ENCODE peak calls at places on chromosome 11, in eight cellular contexts. F, R, Q, P, C, U, D and H are unnamed samples.

GRCh38 chr11:18743900-18744514 is 18.0 kb upstream of the IGSF22 start:
- DNase-seq in F (no peak), R (no peak), Q (no peak), P (no peak), C (no peak), U (no peak), D (no peak), H (no peak)

GRCh38 chr11:75827562-75827961 is 12.6 kb downstream of the UVRAG start:
- DNase-seq in F (no peak), R (no peak), Q (no peak), P (no peak), C (no peak), U (no peak), D (no peak), H (no peak)

GRCh38 chr11:126194121-126194543 is 17.3 kb downstream of the RPUSD4 start:
- DNase-seq in F (no peak), R (no peak), Q (no peak), P (peak; percentile 67), C (no peak), U (no peak), D (no peak), H (no peak)

GRCh38 chr11:67316882-67317364 is 13.6 kb downstream of the SSH3 start:
- DNase-seq in F (no peak), R (no peak), Q (no peak), P (no peak), C (peak; percentile 57), U (no peak), D (no peak), H (no peak)

GRCh38 chr11:134432776-134433175 is 20.7 kb upstream of the B3GAT1 start:
- DNase-seq in F (no peak), R (no peak), Q (no peak), P (no peak), C (no peak), U (no peak), D (no peak), H (no peak)

GRCh38 chr11:104999716-105000115 is 23.3 kb downstream of the CASP5 start:
- DNase-seq in F (no peak), R (no peak), Q (no peak), P (no peak), C (no peak), U (no peak), D (no peak), H (no peak)

GRCh38 chr11:413120-414081 is 1.4 kb downstream of the SIGIRR start:
- DNase-seq in F (no peak), R (peak; percentile 45), Q (no peak), P (no peak), C (no peak), U (no peak), D (no peak), H (peak; percentile 71)

GRCh38 chr11:77188912-77189491 is 61.0 kb downstream of the MYO7A start:
- DNase-seq in F (no peak), R (no peak), Q (no peak), P (no peak), C (no peak), U (no peak), D (no peak), H (no peak)

GRCh38 chr11:125402436-125402835 is 93.6 kb downstream of the FEZ1 start:
- DNase-seq in F (no peak), R (no peak), Q (no peak), P (peak; percentile 40), C (no peak), U (no peak), D (no peak), H (peak; percentile 4)

GRCh38 chr11:72838691-72839305 is 24.6 kb downstream of the ATG16L2 start:
- DNase-seq in F (no peak), R (no peak), Q (no peak), P (no peak), C (no peak), U (no peak), D (no peak), H (no peak)

GRCh38 chr11:116471608-116472007 is 301.2 kb downstream of the BUD13 start:
- DNase-seq in F (no peak), R (no peak), Q (no peak), P (peak; percentile 41), C (no peak), U (no peak), D (no peak), H (no peak)

DNA sequence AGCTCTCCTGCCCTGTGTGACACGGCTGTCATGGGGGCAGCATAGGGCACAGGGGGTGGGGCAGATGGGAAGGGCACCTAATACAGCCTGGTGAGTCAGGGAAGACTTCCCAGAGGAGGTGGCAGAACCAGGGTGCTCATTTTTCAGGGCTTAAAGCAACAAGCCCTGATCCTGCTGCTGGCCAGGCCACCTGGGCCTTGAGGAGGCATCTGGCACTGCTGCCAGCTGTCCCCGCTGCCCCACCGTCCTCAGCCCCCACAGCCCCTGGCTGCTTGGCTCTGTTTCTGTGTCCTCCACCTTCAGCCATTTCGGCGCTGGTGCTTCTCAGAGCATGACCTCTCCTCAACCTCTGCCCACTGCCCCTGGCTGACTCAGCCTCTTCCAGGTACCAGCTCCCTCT is 4.3 kb downstream of the MAP3K11 start:
- DNase-seq in F (no peak), R (no peak), Q (no peak), P (no peak), C (no peak), U (no peak), D (no peak), H (no peak)
- H3K36me3 ChIP-seq in F (peaks cover 47% of the 10 kb centered on the region), R (peaks cover 1% of the 10 kb centered on the region), Q (peaks cover 8% of the 10 kb centered on the region), P (no peaks in the 10 kb centered on the region), C (no peaks in the 10 kb centered on the region), U (peaks cover 71% of the 10 kb centered on the region), D (peaks cover 21% of the 10 kb centered on the region), H (peaks cover 82% of the 10 kb centered on the region)

GRCh38 chr11:45154276-45154675 is 7.8 kb downstream of the PRDM11 start:
- DNase-seq in F (no peak), R (no peak), Q (no peak), P (no peak), C (no peak), U (no peak), D (no peak), H (peak; percentile 35)

GRCh38 chr11:45155058-45155551 is 8.7 kb downstream of the PRDM11 start:
- DNase-seq in F (no peak), R (peak; percentile 80), Q (no peak), P (no peak), C (no peak), U (no peak), D (no peak), H (peak; percentile 51)

GRCh38 chr11:45156731-45157130 is 10.3 kb downstream of the PRDM11 start:
- DNase-seq in F (no peak), R (no peak), Q (no peak), P (no peak), C (no peak), U (no peak), D (no peak), H (peak; percentile 23)

GRCh38 chr11:45156201-45156600 is 9.8 kb downstream of the PRDM11 start:
- DNase-seq in F (no peak), R (no peak), Q (no peak), P (no peak), C (no peak), U (no peak), D (no peak), H (peak; percentile 50)

DNA sequence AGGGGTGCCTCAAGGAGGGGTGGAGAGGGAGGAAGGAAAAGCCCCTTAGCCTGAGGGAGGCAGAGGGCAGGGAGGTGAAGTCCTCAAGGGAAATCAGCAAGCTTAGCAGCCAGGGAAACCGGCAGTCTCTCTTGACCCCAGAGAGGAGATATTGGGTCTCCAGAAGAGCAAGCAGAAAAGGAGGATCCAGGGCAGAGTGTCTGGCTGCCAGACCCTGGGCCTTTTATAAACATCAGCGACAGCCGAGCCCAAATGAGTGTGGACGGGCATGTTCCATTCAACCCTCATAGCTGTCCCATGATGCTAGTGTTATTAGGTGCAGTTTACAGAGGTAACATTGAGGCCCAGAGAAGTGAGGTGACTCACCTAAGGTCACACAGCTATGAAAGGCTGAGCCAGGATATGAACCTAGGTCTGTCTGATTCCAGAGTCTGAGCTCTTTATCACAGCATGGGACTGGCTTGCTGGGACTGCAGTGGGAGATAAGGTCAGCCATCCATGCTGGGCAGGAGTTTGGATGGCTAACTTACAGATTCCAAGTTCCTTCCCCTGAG is 9.3 kb downstream of the PRDM11 start:
- DNase-seq in F (no peak), R (no peak), Q (no peak), P (no peak), C (no peak), U (no peak), D (no peak), H (peak; percentile 12)
- H3K27ac ChIP-seq in F (no peak overlapping the region), R (no peak overlapping the region), Q (no peak overlapping the region), P (peak overlapping the region; percentile 23), C (no peak overlapping the region), U (peak overlapping the region; percentile 47), D (no peak overlapping the region), H (peak overlapping the region; percentile 43)

GRCh38 chr11:94332814-94333213 is 28.4 kb downstream of the IZUMO1R start:
- DNase-seq in F (no peak), R (no peak), Q (no peak), P (no peak), C (no peak), U (no peak), D (no peak), H (no peak)
- H3K4me1 ChIP-seq in F (no peaks in the 10 kb centered on the region), R (no peaks in the 10 kb centered on the region), Q (no peaks in the 10 kb centered on the region), P (no peaks in the 10 kb centered on the region), C (peaks cover 14% of the 10 kb centered on the region), U (no peaks in the 10 kb centered on the region), D (no peaks in the 10 kb centered on the region), H (no peaks in the 10 kb centered on the region)

DNA sequence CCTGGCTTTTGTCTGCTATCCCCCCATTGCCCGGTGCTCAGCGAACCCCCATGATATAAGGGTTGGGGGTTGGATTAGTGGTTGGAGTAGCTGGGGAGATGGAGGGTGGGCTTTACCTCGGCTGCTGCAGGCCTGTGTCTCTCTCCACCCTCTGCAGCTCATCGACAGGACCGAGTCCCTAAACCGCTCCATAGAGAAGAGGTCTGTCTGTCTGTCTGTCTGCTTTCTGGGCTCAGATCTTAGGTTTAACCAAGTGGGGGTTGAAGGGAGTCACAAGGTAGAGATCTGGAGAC is 7.6 kb downstream of the PRR33 start:
- DNase-seq in F (no peak), R (no peak), Q (no peak), P (no peak), C (no peak), U (no peak), D (no peak), H (no peak)
- H3K36me3 ChIP-seq in F (peaks cover 36% of the 10 kb centered on the region), R (no peaks in the 10 kb centered on the region), Q (no peaks in the 10 kb centered on the region), P (no peaks in the 10 kb centered on the region), C (no peaks in the 10 kb centered on the region), U (peaks cover 31% of the 10 kb centered on the region), D (peaks cover 30% of the 10 kb centered on the region), H (peaks cover 65% of the 10 kb centered on the region)